ENCODE peak calls at places on chromosomes 12 and 14, in ten cellular contexts. X is IMR-90, L is right lobe of liver, U is K562, O is HCT116, P is testis, B is uterus, N is A549, Q is tibial nerve, I is thyroid gland. C is an unnamed sample. For H3K4me1, the result is how much of the 10 kb centered on the place peaks cover.

GRCh38 chr12:1840981-1841425 is 20.6 kb downstream of the LRTM2 start:
- DNase-seq in P (no peak), I (no peak), N (no peak), B (no peak), Q (no peak), U (no peak), L (peak), O (no peak), X (no peak), C (no peak)

GRCh38 chr12:51531982-51532497 is 59.0 kb upstream of the SCN8A start:
- DNase-seq in U (peak), I (peak), P (peak), O (peak), N (peak), X (peak), B (peak), Q (peak), L (peak), C (no peak)

GRCh38 chr14:50906326-50906725 is 34.5 kb downstream of the ABHD12B start:
- DNase-seq in L (no peak), O (no peak), U (no peak), N (no peak), P (no peak), X (no peak), Q (no peak), B (no peak), I (no peak), C (no peak)

GRCh38 chr12:54417712-54418440 is 1.2 kb downstream of the ITGA5 start:
- DNase-seq in I (no peak), B (no peak), O (no peak), X (no peak), P (peak), N (no peak), Q (no peak), U (peak), L (peak), C (no peak)

GRCh38 chr12:127533353-127533752 is 733.6 kb upstream of the TMEM132C start:
- DNase-seq in I (no peak), X (no peak), O (no peak), L (no peak), Q (no peak), N (no peak), P (no peak), B (no peak), U (no peak), C (no peak)

GRCh38 chr12:50024804-50025186 is 499 bp downstream of the RACGAP1 start:
- DNase-seq in L (no peak), Q (no peak), U (no peak), I (no peak), N (peak), O (no peak), P (peak), X (no peak), B (no peak), C (no peak)

GRCh38 chr12:50132505-50133135 is 20.6 kb downstream of the COX14 start:
- DNase-seq in U (no peak), N (no peak), P (no peak), L (no peak), Q (no peak), I (no peak), B (no peak), X (peak), O (no peak), C (no peak)

GRCh38 chr14:56660677-56661389 is 81.2 kb downstream of the TMEM260 start:
- DNase-seq in P (no peak), X (no peak), Q (no peak), O (no peak), I (no peak), U (no peak), N (no peak), L (no peak), B (no peak), C (no peak)

GRCh38 chr12:100668939-100669536 is 95.6 kb downstream of the GAS2L3 start:
- DNase-seq in I (peak), U (peak), X (peak), B (peak), N (peak), O (peak), Q (peak), L (peak), P (peak), C (no peak)

GRCh38 chr12:948238-948637 is 1.3 kb downstream of the RAD52 start:
- DNase-seq in Q (no peak), N (no peak), P (no peak), X (no peak), I (peak), L (no peak), U (no peak), B (no peak), O (no peak), C (no peak)

GRCh38 chr12:119578112-119578511 is 15.5 kb upstream of the TMEM233 start:
- DNase-seq in N (no peak), O (peak), I (no peak), P (no peak), B (no peak), U (no peak), X (no peak), Q (no peak), L (no peak), C (no peak)

GRCh38 chr14:75430526-75430925 is 2.7 kb downstream of the JDP2 start:
- DNase-seq in Q (peak), L (no peak), X (peak), U (no peak), I (no peak), P (peak), B (no peak), N (no peak), O (no peak), C (no peak)

GRCh38 chr14:60153996-60154395 is 11.2 kb downstream of the DHRS7 start:
- DNase-seq in N (no peak), X (no peak), Q (no peak), O (no peak), L (no peak), I (no peak), B (no peak), U (no peak), P (no peak), C (no peak)

GRCh38 chr14:36254020-36254614 is 66.3 kb downstream of the MBIP start:
- DNase-seq in U (no peak), P (no peak), B (no peak), X (peak), N (no peak), O (no peak), Q (no peak), I (peak), L (no peak), C (no peak)

GRCh38 chr12:67377541-67377940 is 108.4 kb downstream of the CAND1 start:
- DNase-seq in N (no peak), I (no peak), P (no peak), U (no peak), B (no peak), O (no peak), L (no peak), X (no peak), Q (no peak), C (no peak)

GRCh38 chr14:62189698-62190097 is 427.5 kb downstream of the SNAPC1 start:
- DNase-seq in B (peak), X (peak), O (no peak), I (no peak), L (no peak), U (no peak), P (no peak), N (no peak), Q (no peak), C (no peak)

GRCh38 chr14:55628426-55628825 is 48.4 kb downstream of the KTN1 start:
- DNase-seq in L (no peak), O (no peak), N (no peak), P (no peak), X (peak), I (no peak), Q (no peak), B (no peak), U (no peak), C (no peak)

GRCh38 chr14:78403278-78403815 is 233.2 kb downstream of the NRXN3 start:
- DNase-seq in O (no peak), Q (no peak), I (no peak), L (no peak), N (no peak), U (no peak), B (no peak), X (no peak), P (no peak), C (no peak)

GRCh38 chr12:69055280-69055679 is 122.3 kb upstream of the CPM start:
- DNase-seq in B (no peak), P (no peak), N (no peak), U (no peak), I (no peak), Q (no peak), O (no peak), L (no peak), X (no peak), C (no peak)

GRCh38 chr12:67472551-67472950 is 176.0 kb upstream of the DYRK2 start:
- DNase-seq in B (no peak), U (no peak), X (no peak), P (no peak), L (no peak), Q (no peak), I (no peak), O (no peak), N (no peak), C (no peak)

GRCh38 chr14:69375182-69375581 is 22.9 kb downstream of the ERH start:
- DNase-seq in X (no peak), B (no peak), U (no peak), N (no peak), O (no peak), L (no peak), I (no peak), P (no peak), Q (no peak), C (no peak)

DNA sequence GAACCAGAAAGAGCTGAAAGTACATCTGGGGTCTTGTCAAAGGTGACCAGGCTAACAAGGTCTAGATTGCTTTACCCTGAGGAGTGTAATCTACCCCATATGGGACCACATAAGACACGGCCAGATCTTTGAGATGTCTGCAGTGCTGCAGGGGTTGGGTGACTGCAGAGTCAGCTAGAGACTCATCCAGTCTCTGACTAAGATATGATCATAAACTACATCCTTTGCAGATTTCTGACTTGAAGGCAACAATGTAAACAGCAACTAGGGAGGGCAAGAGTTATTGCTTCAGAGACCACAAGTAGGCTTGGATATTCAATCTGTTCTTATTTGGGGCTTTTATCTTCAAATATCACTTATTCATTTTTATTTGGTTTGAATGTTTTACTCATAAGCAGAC is 1080.5 kb upstream of the FOXG1 start:
- DNase-seq in X (no peak), O (no peak), I (no peak), B (no peak), N (no peak), P (no peak), Q (no peak), U (no peak), L (no peak), C (no peak)
- H3K4me3 ChIP-seq in X (no peak), O (no peak), I (no peak), B (no peak), N (no peak), P (no peak), Q (no peak), U (no peak), L (no peak), C (no peak)

GRCh38 chr14:21510735-21511657 is at the start of gene METTL3:
- DNase-seq in O (peak), X (peak), U (peak), L (peak), P (peak), I (peak), N (peak), B (peak), Q (peak), C (peak)
- TF ChIP-seq POLR2A in O (peak), X (peak), U (peak), L (peak), P (no peak), I (no peak), N (peak), B (no peak), Q (no peak), C (peak)

GRCh38 chr14:22843123-22843925 is 6.9 kb downstream of the MMP14 start:
- DNase-seq in U (no peak), P (no peak), X (no peak), Q (no peak), I (no peak), L (peak), O (no peak), B (no peak), N (no peak), C (no peak)

GRCh38 chr14:22841769-22842168 is 5.4 kb downstream of the MMP14 start:
- DNase-seq in Q (no peak), P (no peak), O (no peak), N (no peak), B (no peak), I (no peak), L (peak), X (no peak), U (no peak), C (no peak)

GRCh38 chr14:22841311-22841710 is 4.9 kb downstream of the MMP14 start:
- DNase-seq in L (peak), U (no peak), I (no peak), P (no peak), O (no peak), X (no peak), B (no peak), N (no peak), Q (no peak), C (no peak)

GRCh38 chr14:22844221-22845102 is 8.1 kb downstream of the MMP14 start:
- DNase-seq in P (no peak), B (no peak), U (no peak), X (no peak), Q (no peak), L (peak), N (no peak), I (no peak), O (no peak), C (no peak)

DNA sequence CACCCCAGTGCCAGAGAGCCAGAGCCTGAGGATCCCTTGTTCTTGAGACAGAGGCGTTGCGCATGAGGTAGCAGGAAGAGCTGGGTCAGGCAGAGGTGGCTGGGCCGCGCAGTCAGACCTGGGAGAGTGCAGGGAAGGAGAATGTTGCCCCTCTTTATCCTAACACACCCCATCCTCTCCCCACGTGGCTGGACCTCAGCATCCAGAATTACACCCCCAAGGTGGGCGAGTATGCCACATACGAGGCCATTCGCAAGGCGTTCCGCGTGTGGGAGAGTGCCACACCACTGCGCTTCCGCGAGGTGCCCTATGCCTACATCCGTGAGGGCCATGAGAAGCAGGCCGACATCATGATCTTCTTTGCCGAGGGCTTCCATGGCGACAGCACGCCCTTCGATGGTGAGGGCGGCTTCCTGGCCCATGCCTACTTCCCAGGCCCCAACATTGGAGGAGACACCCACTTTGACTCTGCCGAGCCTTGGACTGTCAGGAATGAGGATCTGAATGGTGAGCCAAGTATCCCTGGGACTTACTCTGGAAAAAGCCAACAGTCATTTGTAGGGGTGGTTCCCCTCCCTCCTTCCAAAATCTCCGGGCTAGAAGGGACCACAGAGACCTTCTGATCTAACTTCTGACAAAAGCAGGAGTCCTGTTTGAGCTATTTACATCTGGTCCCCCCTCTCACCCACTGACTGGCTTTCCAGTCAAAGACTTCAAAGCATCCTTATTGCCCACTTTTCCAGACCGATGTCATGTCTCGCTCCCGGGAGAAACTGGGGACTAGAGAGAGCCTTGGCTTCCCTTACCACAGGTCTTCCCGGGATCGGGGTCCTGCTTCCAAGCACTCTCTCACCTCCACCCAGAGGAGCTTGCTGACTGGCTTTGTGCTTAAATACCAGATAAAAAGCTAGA is 6.1 kb downstream of the MMP14 start:
- DNase-seq in X (no peak), Q (no peak), L (peak), I (no peak), U (no peak), O (no peak), N (no peak), B (no peak), P (no peak), C (no peak)
- H3K4me1 ChIP-seq in X (under half), Q (under half), L (under half), I (under half), U (under half), O (under half), N (under half), B (under half), P (under half), C (under half)

GRCh38 chr12:114697741-114698565 is 14.0 kb upstream of the TBX3 start:
- DNase-seq in N (no peak), Q (no peak), L (no peak), U (no peak), O (no peak), P (no peak), X (no peak), I (peak), B (no peak), C (no peak)
- H3K4me3 ChIP-seq in N (no peak), Q (peak), L (peak), U (no peak), O (no peak), P (peak), X (peak), I (no peak), B (peak), C (peak)

GRCh38 chr12:132145334-132145733 is 1.1 kb downstream of the NOC4L start:
- DNase-seq in X (no peak), I (no peak), O (no peak), B (no peak), L (no peak), U (no peak), Q (peak), P (no peak), N (no peak), C (no peak)

GRCh38 chr12:132146098-132146497 is 1.8 kb downstream of the NOC4L start:
- DNase-seq in Q (peak), X (no peak), P (no peak), N (no peak), B (no peak), O (no peak), L (no peak), U (no peak), I (no peak), C (no peak)

GRCh38 chr12:132143328-132144071 is 619 bp downstream of the DDX51 start:
- DNase-seq in L (no peak), P (no peak), U (no peak), B (no peak), N (no peak), O (no peak), Q (peak), I (no peak), X (no peak), C (no peak)

GRCh38 chr12:132142679-132143327 is 1.3 kb downstream of the DDX51 start:
- DNase-seq in Q (peak), I (no peak), P (no peak), O (no peak), N (no peak), U (no peak), L (no peak), B (no peak), X (no peak), C (no peak)

DNA sequence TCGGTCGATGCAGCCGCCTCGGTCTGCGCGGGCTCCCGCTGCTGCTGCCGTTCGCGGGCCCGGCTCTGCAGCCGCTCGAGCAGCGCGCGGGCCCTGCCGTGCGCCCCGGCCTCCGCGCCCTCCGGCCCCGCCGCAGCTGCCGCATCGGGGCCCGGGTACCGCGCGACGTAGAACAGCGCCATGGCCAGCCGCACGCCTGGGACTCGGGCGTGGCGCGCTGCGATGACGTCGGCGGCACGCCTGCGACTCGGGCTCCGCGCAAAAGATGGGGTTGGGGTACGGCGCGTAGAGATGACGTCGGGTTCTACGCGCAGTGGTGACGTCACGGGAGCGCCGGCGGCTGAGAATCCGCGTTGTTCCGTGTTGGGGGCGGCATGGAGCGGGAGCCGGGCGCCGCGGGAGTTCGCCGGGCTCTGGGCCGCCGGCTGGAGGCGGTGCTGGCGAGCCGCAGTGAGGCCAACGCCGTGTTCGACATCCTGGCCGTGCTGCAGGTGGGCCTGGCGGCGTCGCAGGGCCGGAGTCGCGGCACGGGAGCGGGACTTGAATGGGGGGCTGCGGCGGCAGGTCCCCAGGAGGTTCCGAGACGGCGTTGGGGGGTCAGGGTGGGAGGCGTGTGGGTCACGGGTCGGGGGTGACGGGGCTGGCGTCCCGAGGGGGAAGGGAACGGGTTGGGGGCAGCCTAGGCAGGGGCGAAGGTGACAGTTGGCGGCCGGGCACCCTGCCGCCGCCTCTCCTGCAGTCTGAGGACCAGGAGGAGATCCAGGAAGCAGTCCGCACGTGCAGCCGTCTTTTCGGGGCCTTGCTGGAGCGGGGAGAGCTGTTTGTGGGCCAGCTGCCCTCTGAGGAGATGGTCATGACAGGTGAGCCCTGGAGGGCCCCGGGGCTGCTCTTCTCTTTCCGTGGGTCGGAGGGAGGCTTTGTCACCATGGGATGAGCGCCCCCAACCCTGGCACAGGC is at the start of the genes DDX51 and NOC4L:
- DNase-seq in U (peak), Q (peak), P (peak), N (peak), B (peak), L (peak), O (peak), X (peak), I (peak), C (peak)
- TF ChIP-seq POLR2A in U (peak), Q (peak), P (no peak), N (peak), B (peak), L (peak), O (peak), X (peak), I (no peak), C (peak)

GRCh38 chr14:22567437-22567836 is 21.6 kb downstream of the DAD1 start:
- DNase-seq in Q (no peak), O (no peak), X (no peak), I (no peak), B (no peak), U (no peak), L (no peak), P (no peak), N (no peak), C (no peak)
- H3K4me1 ChIP-seq in Q (under half), O (under half), X (under half), I (half or more), B (under half), U (under half), L (under half), P (under half), N (under half), C (half or more)

C was measured in esophagus squamous epithelium.